ENCODE peak calls at places on chromosomes 2 and 18, in eight cellular contexts. One of them, this sample, is unnamed.

GRCh38 chr2:70607121-70607551 is 53.5 kb upstream of the TGFA start:
- DNase-seq in pons: peak; percentile 76
- DNase-seq in LoVo: no peak
- DNase-seq in globus pallidus: peak; percentile 58
- DNase-seq in activated CD8-positive, alpha-beta memory T cell treated with anti-CD3 and anti-CD28 coated beads for 4 hours: no peak
- DNase-seq in PC-9: no peak
- DNase-seq in effector CD4-positive, alpha-beta T cell: no peak
- DNase-seq in suprapubic skin: no peak
- DNase-seq in this sample: no peak

GRCh38 chr2:164485541-164485940 is 135.7 kb downstream of the GRB14 start:
- DNase-seq in pons: no peak
- DNase-seq in LoVo: no peak
- DNase-seq in globus pallidus: no peak
- DNase-seq in activated CD8-positive, alpha-beta memory T cell treated with anti-CD3 and anti-CD28 coated beads for 4 hours: no peak
- DNase-seq in PC-9: no peak
- DNase-seq in effector CD4-positive, alpha-beta T cell: no peak
- DNase-seq in suprapubic skin: no peak
- DNase-seq in this sample: no peak

GRCh38 chr18:76495435-76496199 is 575 bp upstream of the ZNF516 start:
- DNase-seq in pons: no peak
- DNase-seq in LoVo: peak; percentile 9
- DNase-seq in globus pallidus: no peak
- DNase-seq in activated CD8-positive, alpha-beta memory T cell treated with anti-CD3 and anti-CD28 coated beads for 4 hours: no peak
- DNase-seq in PC-9: no peak
- DNase-seq in effector CD4-positive, alpha-beta T cell: no peak
- DNase-seq in suprapubic skin: no peak
- DNase-seq in this sample: no peak

GRCh38 chr2:32538735-32539134 is 89.1 kb upstream of the TTC27 start:
- DNase-seq in pons: no peak
- DNase-seq in LoVo: no peak
- DNase-seq in globus pallidus: no peak
- DNase-seq in activated CD8-positive, alpha-beta memory T cell treated with anti-CD3 and anti-CD28 coated beads for 4 hours: no peak
- DNase-seq in PC-9: no peak
- DNase-seq in effector CD4-positive, alpha-beta T cell: no peak
- DNase-seq in suprapubic skin: no peak
- DNase-seq in this sample: no peak

GRCh38 chr2:236585966-236586365 is 16.3 kb downstream of the ACKR3 start:
- DNase-seq in pons: no peak
- DNase-seq in LoVo: no peak
- DNase-seq in globus pallidus: no peak
- DNase-seq in activated CD8-positive, alpha-beta memory T cell treated with anti-CD3 and anti-CD28 coated beads for 4 hours: no peak
- DNase-seq in PC-9: no peak
- DNase-seq in effector CD4-positive, alpha-beta T cell: no peak
- DNase-seq in suprapubic skin: no peak
- DNase-seq in this sample: no peak

GRCh38 chr2:88022522-88022921 is 6.2 kb upstream of the RNU2-63P start:
- DNase-seq in pons: no peak
- DNase-seq in LoVo: no peak
- DNase-seq in globus pallidus: no peak
- DNase-seq in activated CD8-positive, alpha-beta memory T cell treated with anti-CD3 and anti-CD28 coated beads for 4 hours: no peak
- DNase-seq in PC-9: no peak
- DNase-seq in effector CD4-positive, alpha-beta T cell: no peak
- DNase-seq in suprapubic skin: no peak
- DNase-seq in this sample: no peak

GRCh38 chr2:70503896-70504295 is 49.7 kb downstream of the TGFA start:
- DNase-seq in pons: no peak
- DNase-seq in LoVo: no peak
- DNase-seq in globus pallidus: no peak
- DNase-seq in activated CD8-positive, alpha-beta memory T cell treated with anti-CD3 and anti-CD28 coated beads for 4 hours: no peak
- DNase-seq in PC-9: no peak
- DNase-seq in effector CD4-positive, alpha-beta T cell: no peak
- DNase-seq in suprapubic skin: no peak
- DNase-seq in this sample: no peak

GRCh38 chr2:72003796-72004195 is 143.9 kb downstream of the CYP26B1 start:
- DNase-seq in pons: no peak
- DNase-seq in LoVo: no peak
- DNase-seq in globus pallidus: no peak
- DNase-seq in activated CD8-positive, alpha-beta memory T cell treated with anti-CD3 and anti-CD28 coated beads for 4 hours: no peak
- DNase-seq in PC-9: no peak
- DNase-seq in effector CD4-positive, alpha-beta T cell: no peak
- DNase-seq in suprapubic skin: peak; percentile 70
- DNase-seq in this sample: no peak

GRCh38 chr2:235756491-235756890 is 262.6 kb downstream of the AGAP1 start:
- DNase-seq in pons: no peak
- DNase-seq in LoVo: no peak
- DNase-seq in globus pallidus: no peak
- DNase-seq in activated CD8-positive, alpha-beta memory T cell treated with anti-CD3 and anti-CD28 coated beads for 4 hours: no peak
- DNase-seq in PC-9: no peak
- DNase-seq in effector CD4-positive, alpha-beta T cell: no peak
- DNase-seq in suprapubic skin: no peak
- DNase-seq in this sample: no peak

GRCh38 chr2:8525582-8526402 is 156.1 kb upstream of the ID2 start:
- DNase-seq in pons: peak; percentile 81
- DNase-seq in LoVo: peak; percentile 55
- DNase-seq in globus pallidus: peak; percentile 67
- DNase-seq in activated CD8-positive, alpha-beta memory T cell treated with anti-CD3 and anti-CD28 coated beads for 4 hours: no peak
- DNase-seq in PC-9: no peak
- DNase-seq in effector CD4-positive, alpha-beta T cell: no peak
- DNase-seq in suprapubic skin: no peak
- DNase-seq in this sample: no peak

GRCh38 chr18:64295839-64296238 is 147.0 kb upstream of the LINC00305 start:
- DNase-seq in pons: no peak
- DNase-seq in LoVo: no peak
- DNase-seq in globus pallidus: no peak
- DNase-seq in activated CD8-positive, alpha-beta memory T cell treated with anti-CD3 and anti-CD28 coated beads for 4 hours: no peak
- DNase-seq in PC-9: no peak
- DNase-seq in effector CD4-positive, alpha-beta T cell: no peak
- DNase-seq in suprapubic skin: no peak
- DNase-seq in this sample: no peak

This sample was measured in coronary artery.